ENCODE peak calls at places on chromosomes 2 and 18, in four cellular contexts. F is A172, L is T-helper 9 cell, Y is SK-N-SH. W is an unnamed sample.

GRCh38 chr2:238216651-238217184 is 13.2 kb upstream of the ILKAP start:
- DNase-seq in L (no peak), F (no peak), Y (no peak), W (no peak)

GRCh38 chr2:173451137-173451536 is 96.5 kb downstream of the CDCA7 start:
- DNase-seq in F (no peak), Y (no peak), L (no peak), W (no peak)

GRCh38 chr2:16218651-16219050 is 278.3 kb downstream of the MYCN start:
- DNase-seq in Y (peak; percentile 72), L (no peak), F (no peak), W (no peak)

GRCh38 chr18:28112056-28112470 is 64.9 kb downstream of the CDH2 start:
- DNase-seq in L (no peak), F (peak; percentile 89), Y (no peak), W (peak; percentile 54)

GRCh38 chr2:238024986-238025385 is 35.8 kb upstream of the SCLY start:
- DNase-seq in F (no peak), Y (no peak), L (no peak), W (peak; percentile 17)

GRCh38 chr18:42310956-42311355 is 355.9 kb downstream of the PIK3C3 start:
- DNase-seq in L (no peak), F (peak; percentile 80), Y (no peak), W (no peak)

GRCh38 chr2:101983928-101984327 is 7.8 kb upstream of the IL1R2 start:
- DNase-seq in L (no peak), Y (peak; percentile 33), F (no peak), W (no peak)

GRCh38 chr2:30266705-30267104 is 35.4 kb downstream of the LBH start:
- DNase-seq in L (no peak), Y (no peak), F (no peak), W (no peak)

GRCh38 chr2:102094917-102095316 is 47.6 kb upstream of the IL1R1 start:
- DNase-seq in Y (no peak), L (no peak), F (peak; percentile 29), W (peak; percentile 63)

GRCh38 chr2:162710282-162710891 is 128.2 kb downstream of the KCNH7 start:
- DNase-seq in F (no peak), Y (no peak), L (no peak), W (no peak)

GRCh38 chr2:150109028-150109427 is 378.4 kb downstream of the RND3 start:
- DNase-seq in L (no peak), Y (no peak), F (no peak), W (no peak)

GRCh38 chr2:11305958-11306357 is 38.5 kb downstream of the ROCK2 start:
- DNase-seq in Y (no peak), L (no peak), F (peak; percentile 18), W (peak; percentile 72)

GRCh38 chr18:47979611-47980200 is 49.2 kb upstream of the SMAD2 start:
- DNase-seq in Y (no peak), F (no peak), L (no peak), W (no peak)

GRCh38 chr2:73218298-73218697 is 4.3 kb downstream of the SMYD5 start:
- DNase-seq in Y (no peak), L (no peak), F (no peak), W (no peak)

GRCh38 chr2:231929961-231930600 is 3.9 kb upstream of the NPPC start:
- DNase-seq in L (no peak), Y (peak; percentile 64), F (no peak), W (no peak)

GRCh38 chr2:70083344-70084156 is 3.7 kb upstream of the PCBP1 start:
- DNase-seq in F (peak; percentile 76), L (no peak), Y (no peak), W (no peak)

GRCh38 chr2:206324869-206325268 is 50.4 kb downstream of the ZDBF2 start:
- DNase-seq in L (no peak), F (no peak), Y (no peak), W (no peak)

GRCh38 chr2:16118611-16119590 is 178.6 kb downstream of the MYCN start:
- DNase-seq in Y (no peak), L (no peak), F (no peak), W (no peak)

GRCh38 chr2:145383961-145384360 is 864.0 kb upstream of the ZEB2 start:
- DNase-seq in Y (no peak), L (no peak), F (peak; percentile 2), W (no peak)

GRCh38 chr2:62456721-62457539 is 49.1 kb downstream of the TMEM17 start:
- DNase-seq in Y (peak; percentile 95), F (peak; percentile 66), L (peak; percentile 56), W (no peak)

W was measured in AG04449.